ENCODE peak calls at places on chromosomes 16 and 17, in four cellular contexts. Q is A549, M is HepG2, G is GM12878. D is an unnamed sample.

GRCh38 chr17:65892912-65893377 is 299.0 kb downstream of the CEP112 start:
- DNase-seq in Q (no peak), M (no peak), G (peak), D (no peak)

GRCh38 chr17:3788200-3788599 is 12.8 kb downstream of the ITGAE start:
- DNase-seq in Q (no peak), M (no peak), G (no peak), D (no peak)

GRCh38 chr16:1290860-1291575 is 18.4 kb upstream of the UBE2I start:
- DNase-seq in Q (no peak), M (peak), G (no peak), D (no peak)

GRCh38 chr16:10752843-10753523 is 9.3 kb downstream of the NUBP1 start:
- DNase-seq in Q (no peak), M (no peak), G (peak), D (no peak)

GRCh38 chr17:80941743-80942211 is 49.9 kb upstream of the CHMP6 start:
- DNase-seq in Q (no peak), M (no peak), G (no peak), D (no peak)

GRCh38 chr16:4316103-4316731 is 350 bp downstream of the GLIS2 start:
- DNase-seq in Q (no peak), M (no peak), G (no peak), D (peak)

GRCh38 chr17:76681222-76682137 is 29.3 kb downstream of the MXRA7 start:
- DNase-seq in Q (peak), M (peak), G (no peak), D (peak)

GRCh38 chr17:6574689-6575595 is 18.6 kb upstream of the PITPNM3 start:
- DNase-seq in Q (no peak), M (no peak), G (peak), D (no peak)

GRCh38 chr17:81025756-81026155 is 9.2 kb upstream of the BAIAP2 start:
- DNase-seq in Q (no peak), M (no peak), G (no peak), D (peak)

GRCh38 chr16:1526608-1527555 is 6.6 kb upstream of the TMEM204 start:
- DNase-seq in Q (no peak), M (no peak), G (no peak), D (no peak)

GRCh38 chr17:5781236-5781927 is 197.1 kb upstream of the NLRP1 start:
- DNase-seq in Q (no peak), M (no peak), G (no peak), D (no peak)

GRCh38 chr16:56289412-56289811 is 98.1 kb downstream of the GNAO1 start:
- DNase-seq in Q (no peak), M (no peak), G (no peak), D (no peak)

GRCh38 chr17:80868022-80868609 is 123.5 kb upstream of the CHMP6 start:
- DNase-seq in Q (no peak), M (no peak), G (no peak), D (no peak)

GRCh38 chr17:82200743-82201497 is 11.7 kb downstream of the CCDC57 start:
- DNase-seq in Q (no peak), M (no peak), G (no peak), D (peak)

GRCh38 chr17:81287155-81287554 is 8.0 kb downstream of the SLC38A10 start:
- DNase-seq in Q (no peak), M (no peak), G (no peak), D (no peak)

GRCh38 chr16:85690469-85691064 is 1.8 kb upstream of the GINS2 start:
- DNase-seq in Q (no peak), M (peak), G (no peak), D (peak)

GRCh38 chr16:69366431-69366830 is 14.8 kb upstream of the TMED6 start:
- DNase-seq in Q (no peak), M (no peak), G (no peak), D (no peak)

GRCh38 chr17:48649741-48650140 is 23.6 kb upstream of the HOXB9 start:
- DNase-seq in Q (no peak), M (no peak), G (no peak), D (no peak)

GRCh38 chr17:78236362-78237127 is 5.1 kb downstream of the TMEM235 start:
- DNase-seq in Q (no peak), M (no peak), G (no peak), D (no peak)

GRCh38 chr16:15765880-15766279 is 90.9 kb downstream of the MYH11 start:
- DNase-seq in Q (peak), M (peak), G (peak), D (peak)

GRCh38 chr16:31451681-31452351 is 7.5 kb upstream of the ARMC5 start:
- DNase-seq in Q (peak), M (peak), G (no peak), D (peak)

GRCh38 chr17:74818306-74818705 is 41.4 kb downstream of the GRIN2C start:
- DNase-seq in Q (no peak), M (no peak), G (no peak), D (no peak)

GRCh38 chr17:29677139-29677834 is 54.6 kb upstream of the CORO6 start:
- DNase-seq in Q (no peak), M (no peak), G (no peak), D (no peak)

GRCh38 chr17:18976201-18976600 is 24.2 kb downstream of the SLC5A10 start:
- DNase-seq in Q (no peak), M (no peak), G (no peak), D (no peak)

GRCh38 chr16:83903739-83904138 is 4.8 kb downstream of the MLYCD start:
- DNase-seq in Q (no peak), M (no peak), G (no peak), D (no peak)

GRCh38 chr17:57518587-57519118 is 226.4 kb downstream of the CCDC182 start:
- DNase-seq in Q (no peak), M (no peak), G (no peak), D (peak)

GRCh38 chr17:8740486-8740885 is 4.2 kb downstream of the CCDC42 start:
- DNase-seq in Q (no peak), M (no peak), G (no peak), D (no peak)

GRCh38 chr16:1035066-1035415 is 37.5 kb upstream of the SSTR5 start:
- DNase-seq in Q (no peak), M (no peak), G (no peak), D (no peak)

GRCh38 chr16:1613240-1613639 is 1.1 kb downstream of the CRAMP1 start:
- DNase-seq in Q (no peak), M (no peak), G (no peak), D (no peak)

GRCh38 chr16:35585411-35585810 is 2126.0 kb downstream of the TP53TG3F start:
- DNase-seq in Q (no peak), M (no peak), G (no peak), D (no peak)

GRCh38 chr17:35808240-35808961 is 883 bp upstream of the TAF15 start:
- DNase-seq in Q (no peak), M (no peak), G (no peak), D (no peak)

GRCh38 chr17:61397086-61397842 is 2.4 kb upstream of the TBX2 start:
- DNase-seq in Q (no peak), M (no peak), G (no peak), D (peak)

DNA sequence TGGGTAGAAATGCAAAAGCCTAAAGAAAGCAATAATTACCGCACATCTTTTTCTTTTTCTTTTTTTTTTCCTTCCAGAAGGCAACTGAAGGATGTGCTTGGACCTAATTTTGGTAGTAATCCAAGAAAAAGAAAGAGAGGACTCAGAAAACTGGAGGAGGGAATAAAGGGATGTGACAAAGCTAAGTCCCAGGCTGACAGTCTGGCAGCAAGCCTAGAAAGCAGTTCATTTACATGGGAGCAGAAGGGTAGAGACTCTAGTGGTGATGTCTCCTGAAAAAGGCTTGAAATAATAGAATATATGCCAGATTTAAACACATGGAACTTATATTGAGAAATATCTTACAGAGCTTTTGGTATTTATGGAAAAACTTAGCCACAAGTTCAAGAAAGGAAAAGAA is 101.0 kb upstream of the SHISA6 start:
- DNase-seq in Q (no peak), M (no peak), G (no peak), D (no peak)
- TF ChIP-seq PBX3 in Q (no peak), M (no peak), G (no peak), D (no peak)

DNA sequence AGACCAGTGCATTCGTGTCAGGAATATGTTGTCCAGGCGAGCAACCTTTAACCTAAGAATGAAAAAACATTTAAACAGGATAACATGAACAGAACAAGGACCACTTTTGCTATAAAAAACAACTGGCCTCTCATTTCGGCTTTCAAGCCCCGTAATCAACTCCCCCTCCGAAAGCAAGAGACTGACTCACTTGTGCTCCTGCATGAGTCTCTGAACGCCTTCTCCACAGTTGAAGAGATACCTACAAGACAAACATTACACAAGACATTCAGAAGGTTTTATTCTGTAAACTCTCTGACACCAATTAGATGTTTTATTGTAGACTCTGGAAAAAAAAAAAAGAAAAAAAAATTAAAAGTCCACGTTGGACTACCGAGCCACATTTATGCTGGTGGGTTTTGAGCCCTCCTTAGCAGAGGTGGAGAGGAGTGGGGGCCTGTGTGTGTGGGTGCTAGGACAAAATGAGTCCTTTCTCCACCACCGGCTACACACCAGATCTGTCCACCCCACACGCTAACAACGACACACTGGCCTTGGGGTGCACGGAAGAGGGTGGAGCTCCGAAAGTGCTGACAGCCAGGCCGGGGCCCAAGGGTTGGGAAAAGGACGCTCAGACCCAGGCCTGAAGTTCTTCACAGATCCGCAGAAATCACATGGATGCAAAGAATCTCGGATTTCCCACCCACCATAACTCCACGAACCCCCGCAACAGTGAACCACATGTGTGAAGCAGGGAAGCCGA is 775 bp downstream of the ELAC2 start:
- DNase-seq in Q (no peak), M (peak), G (no peak), D (no peak)
- TF ChIP-seq PBX3 in Q (no peak), M (no peak), G (no peak), D (no peak)

DNA sequence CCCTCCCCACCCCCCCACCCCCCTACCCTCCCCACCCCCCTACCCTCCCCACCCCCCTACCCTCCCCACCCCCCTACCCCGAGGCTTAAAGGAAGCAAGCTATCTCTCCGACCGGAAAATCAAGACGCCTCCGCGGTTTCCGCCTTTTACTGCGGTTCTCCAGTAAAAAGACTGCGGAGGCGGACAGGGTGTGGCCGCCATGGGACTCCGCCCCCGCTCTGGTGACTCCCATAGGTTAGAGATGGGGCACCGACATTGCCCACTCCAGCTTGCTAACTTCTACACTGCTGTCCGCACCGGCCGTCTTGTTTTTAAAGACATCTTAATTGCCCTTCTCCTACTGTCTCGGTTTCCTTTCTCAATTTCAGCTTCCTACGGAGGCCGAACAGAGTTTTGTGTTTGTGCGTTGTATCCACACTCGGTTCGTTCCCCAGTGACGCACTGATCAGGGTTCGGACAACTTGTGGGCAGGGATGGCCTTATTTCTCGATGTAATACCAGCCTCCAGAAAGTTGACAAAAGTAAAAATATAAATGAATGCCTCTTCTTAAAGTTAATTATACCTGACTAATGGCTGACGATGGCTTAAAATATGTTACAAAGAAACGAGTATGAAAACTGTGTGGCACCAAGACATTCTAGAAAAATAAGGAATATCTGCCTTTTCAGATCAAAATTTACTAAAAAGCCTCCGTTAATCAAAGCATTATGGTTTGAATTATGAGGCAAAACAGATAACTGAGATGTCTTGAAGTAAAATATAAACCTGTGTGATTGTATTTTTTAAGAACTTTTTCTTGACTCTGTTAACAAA is 1.1 kb upstream of the ZNF200 start:
- DNase-seq in Q (peak), M (no peak), G (no peak), D (no peak)
- TF ChIP-seq PBX3 in Q (no peak), M (no peak), G (no peak), D (no peak)

GRCh38 chr17:1241904-1242303 is 28.3 kb upstream of the BHLHA9 start:
- DNase-seq in Q (no peak), M (no peak), G (no peak), D (peak)
- TF ChIP-seq PBX3 in Q (no peak), M (no peak), G (no peak), D (no peak)

GRCh38 chr16:50497592-50497991 is 50.6 kb upstream of the NKD1 start:
- DNase-seq in Q (no peak), M (peak), G (no peak), D (no peak)
- TF ChIP-seq PBX3 in Q (no peak), M (no peak), G (no peak), D (no peak)

GRCh38 chr17:50863931-50864330 is 2.2 kb downstream of the TOB1 start:
- DNase-seq in Q (no peak), M (no peak), G (no peak), D (no peak)

GRCh38 chr17:50866261-50866949 is at the start of gene TOB1:
- DNase-seq in Q (peak), M (peak), G (peak), D (peak)

GRCh38 chr17:50865868-50866260 is 290 bp downstream of the TOB1 start:
- DNase-seq in Q (no peak), M (no peak), G (no peak), D (no peak)

GRCh38 chr17:50864747-50865059 is 1.5 kb downstream of the TOB1 start:
- DNase-seq in Q (no peak), M (no peak), G (no peak), D (no peak)

GRCh38 chr17:50865060-50865867 is 890 bp downstream of the TOB1 start:
- DNase-seq in Q (peak), M (peak), G (no peak), D (peak)
- TF ChIP-seq PBX3 in Q (no peak), M (no peak), G (no peak), D (peak)

GRCh38 chr16:28561557-28562187 is 8.0 kb downstream of the SGF29 start:
- DNase-seq in Q (no peak), M (no peak), G (no peak), D (no peak)
- TF ChIP-seq PBX3 in Q (no peak), M (no peak), G (no peak), D (no peak)

GRCh38 chr16:53034306-53034705 is 18.4 kb downstream of the CHD9NB start:
- DNase-seq in Q (no peak), M (no peak), G (no peak), D (no peak)
- TF ChIP-seq PBX3 in Q (no peak), M (no peak), G (no peak), D (no peak)

GRCh38 chr16:54503011-54503410 is 216.4 kb upstream of the IRX3 start:
- DNase-seq in Q (no peak), M (no peak), G (no peak), D (no peak)
- TF ChIP-seq PBX3 in Q (no peak), M (no peak), G (no peak), D (no peak)

GRCh38 chr17:44184212-44184810 is 2.5 kb upstream of the TMUB2 start:
- DNase-seq in Q (no peak), M (no peak), G (no peak), D (no peak)
- TF ChIP-seq PBX3 in Q (no peak), M (no peak), G (no peak), D (no peak)

D was measured in SK-N-SH.